ENCODE peak calls at places on chromosome 13, in nine cellular contexts. J is ascending aorta, X is colonic mucosa, Q is RWPE2, U is endodermal cell, D is H9, E is endothelial cell of umbilical vein, T is ovary, V is K562. I is an unnamed sample.

GRCh38 chr13:21965095-21965494 is 294.2 kb downstream of the FGF9 start:
- DNase-seq in E (no peak), X (no peak), V (no peak), D (no peak), Q (no peak), T (no peak), J (no peak), U (no peak), I (no peak)

GRCh38 chr13:30743319-30744055 is 8.1 kb downstream of the ALOX5AP start:
- DNase-seq in U (no peak), Q (peak), E (peak), V (no peak), X (peak), D (no peak), J (no peak), T (peak), I (no peak)

GRCh38 chr13:45786293-45786920 is 65.1 kb downstream of the SIAH3 start:
- DNase-seq in U (no peak), D (no peak), T (no peak), E (no peak), X (no peak), J (no peak), Q (no peak), V (no peak), I (no peak)

GRCh38 chr13:89577301-89577700 is 1770.2 kb upstream of the MIR17HG start:
- DNase-seq in Q (no peak), J (no peak), T (no peak), V (no peak), U (no peak), D (no peak), X (no peak), E (no peak), I (no peak)

GRCh38 chr13:41606646-41607045 is 149.3 kb downstream of the RGCC start:
- DNase-seq in X (no peak), J (no peak), Q (no peak), U (no peak), D (no peak), T (no peak), V (no peak), E (no peak), I (no peak)

GRCh38 chr13:46171739-46172138 is 10.2 kb downstream of the LCP1 start:
- DNase-seq in V (no peak), X (no peak), T (no peak), Q (no peak), J (no peak), D (no peak), E (no peak), U (no peak), I (no peak)

GRCh38 chr13:98773053-98773452 is 20.6 kb upstream of the SLC15A1 start:
- DNase-seq in D (peak), X (no peak), Q (no peak), E (no peak), U (peak), T (no peak), J (no peak), V (no peak), I (no peak)

GRCh38 chr13:19984430-19985218 is 26.1 kb downstream of the ZMYM2 start:
- DNase-seq in J (no peak), U (no peak), T (no peak), X (no peak), V (peak), E (peak), D (no peak), Q (no peak), I (no peak)

GRCh38 chr13:20566424-20566916 is 487 bp upstream of the IFT88 start:
- DNase-seq in J (no peak), U (no peak), V (no peak), Q (peak), X (peak), D (no peak), T (no peak), E (no peak), I (peak)

GRCh38 chr13:21010621-21011020 is 50.8 kb downstream of the LATS2 start:
- DNase-seq in V (peak), U (peak), J (no peak), X (no peak), Q (no peak), T (peak), D (peak), E (no peak), I (no peak)

GRCh38 chr13:110912651-110913051 is 2.2 kb downstream of the ANKRD10 start:
- DNase-seq in Q (no peak), V (no peak), U (peak), T (no peak), E (peak), J (no peak), X (no peak), D (no peak), I (no peak)
- H3K27ac ChIP-seq in Q (peak), V (peak), U (no peak), T (peak), E (peak), J (peak), X (peak), D (no peak), I (no peak)

GRCh38 chr13:51731759-51732158 is 72.2 kb downstream of the DHRS12 start:
- DNase-seq in V (no peak), X (no peak), D (no peak), J (no peak), Q (no peak), T (no peak), U (no peak), E (no peak), I (no peak)
- H3K27ac ChIP-seq in V (no peak), X (no peak), D (no peak), J (peak), Q (peak), T (peak), U (no peak), E (no peak), I (no peak)

GRCh38 chr13:82566864-82567263 is 1315.4 kb downstream of the SLITRK1 start:
- DNase-seq in V (no peak), Q (no peak), T (no peak), X (no peak), D (no peak), E (no peak), U (no peak), J (no peak), I (no peak)
- H3K27ac ChIP-seq in V (no peak), Q (no peak), T (no peak), X (no peak), D (no peak), E (no peak), U (no peak), J (no peak), I (no peak)

GRCh38 chr13:76463314-76463713 is 422.9 kb downstream of the KCTD12 start:
- DNase-seq in U (no peak), D (no peak), X (no peak), T (no peak), J (no peak), Q (no peak), E (no peak), V (no peak), I (no peak)
- H3K27ac ChIP-seq in U (no peak), D (no peak), X (no peak), T (no peak), J (no peak), Q (no peak), E (no peak), V (no peak), I (no peak)

GRCh38 chr13:32904271-32904670 is 112.0 kb upstream of the KL start:
- DNase-seq in D (no peak), V (no peak), Q (no peak), U (no peak), J (no peak), E (no peak), X (no peak), T (no peak), I (no peak)

GRCh38 chr13:32905063-32905863 is 111.0 kb upstream of the KL start:
- DNase-seq in X (no peak), T (no peak), U (no peak), E (no peak), D (no peak), Q (no peak), J (no peak), V (no peak), I (peak)

GRCh38 chr13:32903720-32904119 is 112.5 kb upstream of the KL start:
- DNase-seq in J (no peak), U (no peak), Q (no peak), T (no peak), D (no peak), V (no peak), X (no peak), E (no peak), I (no peak)

GRCh38 chr13:32902898-32903297 is 113.3 kb upstream of the KL start:
- DNase-seq in J (peak), E (no peak), T (peak), X (peak), Q (no peak), U (peak), V (no peak), D (peak), I (peak)

DNA sequence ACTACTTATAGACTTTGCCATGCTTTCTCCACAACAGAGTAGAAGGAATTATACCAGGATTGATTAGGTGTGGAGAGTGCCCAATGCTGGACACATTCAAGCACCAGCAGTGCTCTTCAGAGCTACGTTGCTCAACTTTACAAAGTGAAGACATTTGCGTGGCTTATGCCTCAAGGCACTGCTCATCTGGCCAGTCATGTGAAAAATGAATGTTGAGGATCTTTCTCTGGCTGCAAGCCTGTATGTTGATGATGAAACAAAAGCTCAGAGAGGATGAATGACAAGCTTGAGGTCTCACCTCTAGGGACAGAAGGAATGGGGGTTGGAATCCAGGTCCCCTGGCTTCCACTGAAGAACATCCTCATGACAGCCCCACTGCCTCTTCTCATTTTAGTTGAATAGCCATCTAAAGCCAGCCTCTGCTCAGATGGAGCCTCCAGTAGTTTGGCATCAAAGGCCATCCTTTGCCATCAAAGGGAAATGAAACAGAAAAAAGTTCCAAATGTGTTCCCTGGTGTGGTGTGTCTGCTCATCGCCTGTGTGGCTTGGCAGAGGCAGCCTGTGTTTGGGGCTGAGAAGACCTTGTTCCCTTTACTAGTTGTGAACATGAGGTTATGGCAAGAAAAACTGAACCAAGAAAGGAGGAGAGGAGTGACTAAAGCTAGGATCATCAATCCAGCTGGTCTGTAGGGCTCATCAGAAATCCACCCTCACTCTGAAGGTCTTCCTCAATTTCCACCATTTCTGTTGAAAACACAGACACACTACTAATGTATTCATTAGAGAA is 114.0 kb upstream of the KL start:
- DNase-seq in X (no peak), U (no peak), D (no peak), Q (no peak), T (no peak), E (no peak), V (no peak), J (no peak), I (no peak)
- H3K27ac ChIP-seq in X (peak), U (no peak), D (no peak), Q (no peak), T (no peak), E (no peak), V (no peak), J (peak), I (no peak)

GRCh38 chr13:114134111-114134943 is 1.9 kb upstream of the RASA3 start:
- DNase-seq in U (peak), Q (no peak), E (no peak), D (no peak), T (no peak), J (no peak), V (no peak), X (no peak), I (no peak)
- H3K27ac ChIP-seq in U (peak), Q (no peak), E (no peak), D (no peak), T (no peak), J (peak), V (no peak), X (no peak), I (peak)

GRCh38 chr13:106680796-106681482 is 113.0 kb upstream of the ARGLU1 start:
- DNase-seq in T (no peak), J (no peak), Q (no peak), V (no peak), E (peak), X (no peak), D (peak), U (peak), I (peak)
- H3K27ac ChIP-seq in T (no peak), J (no peak), Q (no peak), V (no peak), E (peak), X (no peak), D (peak), U (peak), I (peak)